ENCODE peak calls at places on chromosomes 16 and 17, in seven cellular contexts. One of them, this sample, is unnamed.

GRCh38 chr16:12178251-12178990 is 201.9 kb downstream of the SNX29 start:
- DNase-seq in HCT116: no peak
- DNase-seq in choroid plexus epithelial cell: peak; percentile 11
- DNase-seq in PC-3: no peak
- DNase-seq in lung: peak; percentile 44
- DNase-seq in naive thymus-derived CD4-positive, alpha-beta T cell: no peak
- DNase-seq in stomach: no peak
- DNase-seq in this sample: no peak

GRCh38 chr16:4386452-4386813 is 14.8 kb downstream of the VASN start:
- DNase-seq in HCT116: no peak
- DNase-seq in choroid plexus epithelial cell: no peak
- DNase-seq in PC-3: no peak
- DNase-seq in lung: no peak
- DNase-seq in naive thymus-derived CD4-positive, alpha-beta T cell: no peak
- DNase-seq in stomach: no peak
- DNase-seq in this sample: no peak

GRCh38 chr17:3894927-3895343 is 2.1 kb upstream of the CAMKK1 start:
- DNase-seq in HCT116: no peak
- DNase-seq in choroid plexus epithelial cell: no peak
- DNase-seq in PC-3: peak; percentile 59
- DNase-seq in lung: peak; percentile 83
- DNase-seq in naive thymus-derived CD4-positive, alpha-beta T cell: no peak
- DNase-seq in stomach: peak; percentile 68
- DNase-seq in this sample: no peak

GRCh38 chr17:42608692-42609181 is 437 bp downstream of the RETREG3 start:
- DNase-seq in HCT116: no peak
- DNase-seq in choroid plexus epithelial cell: peak; percentile 23
- DNase-seq in PC-3: no peak
- DNase-seq in lung: peak; percentile 32
- DNase-seq in naive thymus-derived CD4-positive, alpha-beta T cell: peak; percentile 12
- DNase-seq in stomach: no peak
- DNase-seq in this sample: peak; percentile 12

GRCh38 chr17:82030470-82031302 is 792 bp upstream of the RAC3 start:
- DNase-seq in HCT116: peak; percentile 72
- DNase-seq in choroid plexus epithelial cell: peak; percentile 92
- DNase-seq in PC-3: peak; percentile 88
- DNase-seq in lung: peak; percentile 85
- DNase-seq in naive thymus-derived CD4-positive, alpha-beta T cell: peak; percentile 80
- DNase-seq in stomach: peak; percentile 90
- DNase-seq in this sample: peak; percentile 84

GRCh38 chr16:49543315-49543946 is 169.8 kb downstream of the C16orf78 start:
- DNase-seq in HCT116: no peak
- DNase-seq in choroid plexus epithelial cell: no peak
- DNase-seq in PC-3: no peak
- DNase-seq in lung: no peak
- DNase-seq in naive thymus-derived CD4-positive, alpha-beta T cell: no peak
- DNase-seq in stomach: no peak
- DNase-seq in this sample: no peak

GRCh38 chr17:17347234-17347955 is 44.2 kb downstream of the NT5M start:
- DNase-seq in HCT116: no peak
- DNase-seq in choroid plexus epithelial cell: no peak
- DNase-seq in PC-3: no peak
- DNase-seq in lung: no peak
- DNase-seq in naive thymus-derived CD4-positive, alpha-beta T cell: no peak
- DNase-seq in stomach: peak; percentile 17
- DNase-seq in this sample: no peak

GRCh38 chr17:82317394-82318168 is at the start of gene CD7:
- DNase-seq in HCT116: no peak
- DNase-seq in choroid plexus epithelial cell: no peak
- DNase-seq in PC-3: no peak
- DNase-seq in lung: no peak
- DNase-seq in naive thymus-derived CD4-positive, alpha-beta T cell: no peak
- DNase-seq in stomach: no peak
- DNase-seq in this sample: no peak

GRCh38 chr17:19328441-19329061 is 34.0 kb downstream of the B9D1 start:
- DNase-seq in HCT116: no peak
- DNase-seq in choroid plexus epithelial cell: no peak
- DNase-seq in PC-3: no peak
- DNase-seq in lung: no peak
- DNase-seq in naive thymus-derived CD4-positive, alpha-beta T cell: no peak
- DNase-seq in stomach: no peak
- DNase-seq in this sample: no peak

GRCh38 chr17:49822829-49823228 is 25.0 kb downstream of the TAC4 start:
- DNase-seq in HCT116: no peak
- DNase-seq in choroid plexus epithelial cell: no peak
- DNase-seq in PC-3: no peak
- DNase-seq in lung: no peak
- DNase-seq in naive thymus-derived CD4-positive, alpha-beta T cell: no peak
- DNase-seq in stomach: no peak
- DNase-seq in this sample: no peak

GRCh38 chr17:44878627-44879221 is 20.5 kb downstream of the EFTUD2 start:
- DNase-seq in HCT116: peak; percentile 6
- DNase-seq in choroid plexus epithelial cell: peak; percentile 60
- DNase-seq in PC-3: peak; percentile 65
- DNase-seq in lung: no peak
- DNase-seq in naive thymus-derived CD4-positive, alpha-beta T cell: no peak
- DNase-seq in stomach: no peak
- DNase-seq in this sample: peak; percentile 34

GRCh38 chr16:20898938-20899502 is 1.1 kb downstream of the DCUN1D3 start:
- DNase-seq in HCT116: no peak
- DNase-seq in choroid plexus epithelial cell: peak; percentile 76
- DNase-seq in PC-3: no peak
- DNase-seq in lung: no peak
- DNase-seq in naive thymus-derived CD4-positive, alpha-beta T cell: no peak
- DNase-seq in stomach: no peak
- DNase-seq in this sample: peak; percentile 55

GRCh38 chr17:78403822-78404221 is 25.4 kb downstream of the PGS1 start:
- DNase-seq in HCT116: no peak
- DNase-seq in choroid plexus epithelial cell: no peak
- DNase-seq in PC-3: no peak
- DNase-seq in lung: no peak
- DNase-seq in naive thymus-derived CD4-positive, alpha-beta T cell: no peak
- DNase-seq in stomach: no peak
- DNase-seq in this sample: no peak

GRCh38 chr17:32564325-32564724 is 77.5 kb downstream of the CDK5R1 start:
- DNase-seq in HCT116: no peak
- DNase-seq in choroid plexus epithelial cell: no peak
- DNase-seq in PC-3: peak; percentile 65
- DNase-seq in lung: no peak
- DNase-seq in naive thymus-derived CD4-positive, alpha-beta T cell: no peak
- DNase-seq in stomach: no peak
- DNase-seq in this sample: no peak

GRCh38 chr16:1621851-1622250 is 9.7 kb downstream of the CRAMP1 start:
- DNase-seq in HCT116: no peak
- DNase-seq in choroid plexus epithelial cell: no peak
- DNase-seq in PC-3: no peak
- DNase-seq in lung: no peak
- DNase-seq in naive thymus-derived CD4-positive, alpha-beta T cell: no peak
- DNase-seq in stomach: no peak
- DNase-seq in this sample: no peak

GRCh38 chr17:28467456-28468025 is 5.9 kb upstream of the SLC13A2 start:
- DNase-seq in HCT116: no peak
- DNase-seq in choroid plexus epithelial cell: peak; percentile 83
- DNase-seq in PC-3: no peak
- DNase-seq in lung: no peak
- DNase-seq in naive thymus-derived CD4-positive, alpha-beta T cell: no peak
- DNase-seq in stomach: no peak
- DNase-seq in this sample: peak; percentile 2

DNA sequence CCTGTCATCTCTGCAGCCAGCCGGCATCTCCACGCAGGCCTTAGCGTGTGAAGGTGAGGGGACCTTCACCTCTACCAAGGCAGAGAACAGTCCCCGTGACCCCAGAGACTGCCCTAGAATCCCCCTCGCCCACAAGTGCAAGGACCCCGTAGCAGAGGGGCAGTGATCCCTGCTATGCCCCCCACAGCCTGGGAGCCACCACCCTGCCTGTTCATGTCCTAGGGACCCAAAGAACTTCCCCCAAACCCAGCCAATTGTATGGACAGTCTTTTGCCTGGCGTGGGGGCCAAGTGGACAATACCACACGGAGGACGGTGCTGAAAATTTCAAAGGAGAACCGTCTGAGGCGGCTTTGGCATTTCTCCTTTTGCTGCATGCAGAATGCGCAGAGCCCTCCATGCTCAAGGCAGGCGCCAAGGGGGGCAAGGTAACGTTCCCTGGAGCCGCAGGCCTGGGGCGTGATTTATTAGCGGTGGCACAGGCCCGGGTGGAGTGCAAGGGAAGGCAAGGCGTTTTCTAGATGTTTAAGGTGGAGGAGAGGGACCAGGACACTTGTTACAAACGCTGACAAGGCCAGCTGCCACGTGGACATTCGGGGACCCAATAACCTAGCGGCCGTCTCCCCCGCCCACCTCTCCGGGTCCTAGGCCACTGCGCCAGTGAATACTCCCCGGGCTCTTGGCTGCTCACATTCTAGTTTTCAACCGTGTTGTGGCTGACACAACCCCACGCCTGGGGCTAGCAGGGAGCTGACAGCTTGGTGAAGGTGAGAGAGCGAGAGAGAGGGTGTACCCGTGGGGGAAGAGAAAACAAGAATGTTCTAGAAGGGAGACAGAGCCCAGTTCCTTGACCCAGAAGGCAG is 250.3 kb downstream of the C16orf95 start:
- DNase-seq in HCT116: no peak
- DNase-seq in choroid plexus epithelial cell: no peak
- DNase-seq in PC-3: no peak
- DNase-seq in lung: no peak
- DNase-seq in naive thymus-derived CD4-positive, alpha-beta T cell: no peak
- DNase-seq in stomach: no peak
- DNase-seq in this sample: no peak
- H3K4me3 ChIP-seq in HCT116: no peak overlapping the region
- H3K4me3 ChIP-seq in choroid plexus epithelial cell: no peak overlapping the region
- H3K4me3 ChIP-seq in PC-3: no peak overlapping the region
- H3K4me3 ChIP-seq in lung: no peak overlapping the region
- H3K4me3 ChIP-seq in naive thymus-derived CD4-positive, alpha-beta T cell: no peak overlapping the region
- H3K4me3 ChIP-seq in stomach: no peak overlapping the region
- H3K4me3 ChIP-seq in this sample: no peak overlapping the region

GRCh38 chr16:74071996-74072559 is 224.5 kb upstream of the PSMD7 start:
- DNase-seq in HCT116: no peak
- DNase-seq in choroid plexus epithelial cell: no peak
- DNase-seq in PC-3: no peak
- DNase-seq in lung: no peak
- DNase-seq in naive thymus-derived CD4-positive, alpha-beta T cell: no peak
- DNase-seq in stomach: no peak
- DNase-seq in this sample: no peak

GRCh38 chr16:74073471-74073870 is 223.1 kb upstream of the PSMD7 start:
- DNase-seq in HCT116: no peak
- DNase-seq in choroid plexus epithelial cell: no peak
- DNase-seq in PC-3: no peak
- DNase-seq in lung: no peak
- DNase-seq in naive thymus-derived CD4-positive, alpha-beta T cell: no peak
- DNase-seq in stomach: no peak
- DNase-seq in this sample: no peak

GRCh38 chr16:74076568-74076967 is 220.0 kb upstream of the PSMD7 start:
- DNase-seq in HCT116: no peak
- DNase-seq in choroid plexus epithelial cell: no peak
- DNase-seq in PC-3: no peak
- DNase-seq in lung: no peak
- DNase-seq in naive thymus-derived CD4-positive, alpha-beta T cell: no peak
- DNase-seq in stomach: no peak
- DNase-seq in this sample: no peak

GRCh38 chr16:74078877-74079586 is 217.6 kb upstream of the PSMD7 start:
- DNase-seq in HCT116: no peak
- DNase-seq in choroid plexus epithelial cell: no peak
- DNase-seq in PC-3: no peak
- DNase-seq in lung: no peak
- DNase-seq in naive thymus-derived CD4-positive, alpha-beta T cell: no peak
- DNase-seq in stomach: no peak
- DNase-seq in this sample: no peak

DNA sequence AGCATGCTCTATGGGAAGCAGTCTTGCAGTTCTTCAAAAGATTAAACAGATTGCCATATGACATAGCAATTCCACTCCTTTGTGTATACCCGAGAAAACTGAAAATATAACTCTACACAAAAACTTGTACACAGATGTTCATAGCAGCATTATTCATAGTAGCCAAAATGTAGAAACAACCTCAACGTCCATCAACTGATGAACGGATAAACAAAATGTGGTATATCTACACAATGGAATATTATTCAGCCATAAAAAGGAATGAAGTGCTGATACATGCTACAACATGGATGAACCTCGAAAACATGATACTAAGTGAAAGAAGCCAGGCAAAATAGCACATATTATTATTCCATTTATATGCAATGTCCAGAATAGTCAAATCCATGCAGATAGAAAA is 221.2 kb upstream of the PSMD7 start:
- DNase-seq in HCT116: no peak
- DNase-seq in choroid plexus epithelial cell: no peak
- DNase-seq in PC-3: no peak
- DNase-seq in lung: no peak
- DNase-seq in naive thymus-derived CD4-positive, alpha-beta T cell: no peak
- DNase-seq in stomach: no peak
- DNase-seq in this sample: no peak
- H3K4me3 ChIP-seq in HCT116: no peak overlapping the region
- H3K4me3 ChIP-seq in choroid plexus epithelial cell: no peak overlapping the region
- H3K4me3 ChIP-seq in PC-3: no peak overlapping the region
- H3K4me3 ChIP-seq in lung: no peak overlapping the region
- H3K4me3 ChIP-seq in naive thymus-derived CD4-positive, alpha-beta T cell: no peak overlapping the region
- H3K4me3 ChIP-seq in stomach: no peak overlapping the region
- H3K4me3 ChIP-seq in this sample: no peak overlapping the region

GRCh38 chr17:39687101-39687545 is 734 bp downstream of the PGAP3 start:
- DNase-seq in HCT116: no peak
- DNase-seq in choroid plexus epithelial cell: no peak
- DNase-seq in PC-3: no peak
- DNase-seq in lung: no peak
- DNase-seq in naive thymus-derived CD4-positive, alpha-beta T cell: no peak
- DNase-seq in stomach: no peak
- DNase-seq in this sample: no peak
- H3K4me3 ChIP-seq in HCT116: peak overlapping the region; percentile 84
- H3K4me3 ChIP-seq in choroid plexus epithelial cell: peak overlapping the region; percentile 79
- H3K4me3 ChIP-seq in PC-3: peak overlapping the region; percentile 86
- H3K4me3 ChIP-seq in lung: peak overlapping the region; percentile 69
- H3K4me3 ChIP-seq in naive thymus-derived CD4-positive, alpha-beta T cell: peak overlapping the region; percentile 93
- H3K4me3 ChIP-seq in stomach: peak overlapping the region; percentile 52
- H3K4me3 ChIP-seq in this sample: peak overlapping the region; percentile 76

GRCh38 chr16:10577305-10578202 is 2.8 kb downstream of the EMP2 start:
- DNase-seq in HCT116: no peak
- DNase-seq in choroid plexus epithelial cell: no peak
- DNase-seq in PC-3: peak; percentile 41
- DNase-seq in lung: no peak
- DNase-seq in naive thymus-derived CD4-positive, alpha-beta T cell: no peak
- DNase-seq in stomach: no peak
- DNase-seq in this sample: no peak

GRCh38 chr16:10576390-10577304 is 3.8 kb downstream of the EMP2 start:
- DNase-seq in HCT116: no peak
- DNase-seq in choroid plexus epithelial cell: no peak
- DNase-seq in PC-3: no peak
- DNase-seq in lung: no peak
- DNase-seq in naive thymus-derived CD4-positive, alpha-beta T cell: no peak
- DNase-seq in stomach: no peak
- DNase-seq in this sample: no peak

GRCh38 chr16:10578474-10579316 is 1.7 kb downstream of the EMP2 start:
- DNase-seq in HCT116: no peak
- DNase-seq in choroid plexus epithelial cell: no peak
- DNase-seq in PC-3: peak; percentile 55
- DNase-seq in lung: peak; percentile 80
- DNase-seq in naive thymus-derived CD4-positive, alpha-beta T cell: no peak
- DNase-seq in stomach: peak; percentile 39
- DNase-seq in this sample: no peak

GRCh38 chr16:10572611-10573010 is 7.8 kb downstream of the EMP2 start:
- DNase-seq in HCT116: no peak
- DNase-seq in choroid plexus epithelial cell: no peak
- DNase-seq in PC-3: no peak
- DNase-seq in lung: no peak
- DNase-seq in naive thymus-derived CD4-positive, alpha-beta T cell: no peak
- DNase-seq in stomach: no peak
- DNase-seq in this sample: no peak

GRCh38 chr16:10575506-10576130 is 4.8 kb downstream of the EMP2 start:
- DNase-seq in HCT116: no peak
- DNase-seq in choroid plexus epithelial cell: peak; percentile 33
- DNase-seq in PC-3: no peak
- DNase-seq in lung: no peak
- DNase-seq in naive thymus-derived CD4-positive, alpha-beta T cell: no peak
- DNase-seq in stomach: no peak
- DNase-seq in this sample: no peak
- H3K4me3 ChIP-seq in HCT116: no peak overlapping the region
- H3K4me3 ChIP-seq in choroid plexus epithelial cell: no peak overlapping the region
- H3K4me3 ChIP-seq in PC-3: no peak overlapping the region
- H3K4me3 ChIP-seq in lung: no peak overlapping the region
- H3K4me3 ChIP-seq in naive thymus-derived CD4-positive, alpha-beta T cell: no peak overlapping the region
- H3K4me3 ChIP-seq in stomach: no peak overlapping the region
- H3K4me3 ChIP-seq in this sample: no peak overlapping the region

This sample was measured in astrocyte of the spinal cord.